ENCODE peak calls at places on chromosomes 11 and 22, in six cellular contexts. J is aorta, V is upper lobe of right lung, N is Panc1, O is hepatocyte, Q is A549. S is an unnamed sample.

GRCh38 chr11:37505406-37505805 is 907.4 kb upstream of the RAG2 start:
- DNase-seq in J (no peak), V (no peak), N (no peak), O (no peak), Q (no peak), S (no peak)

GRCh38 chr11:36376315-36376887 is 80.3 kb downstream of the PRR5L start:
- DNase-seq in J (peak; percentile 82), V (peak; percentile 72), N (no peak), O (peak; percentile 38), Q (peak; percentile 20), S (peak; percentile 54)

GRCh38 chr22:42179616-42180015 is 49.0 kb upstream of the CYP2D6 start:
- DNase-seq in J (no peak), V (no peak), N (no peak), O (no peak), Q (no peak), S (no peak)

GRCh38 chr11:94844031-94844430 is 75.9 kb downstream of the AMOTL1 start:
- DNase-seq in J (no peak), V (no peak), N (no peak), O (no peak), Q (no peak), S (no peak)

GRCh38 chr22:44411226-44412135 is 86.6 kb downstream of the RTL6 start:
- DNase-seq in J (peak; percentile 66), V (peak; percentile 53), N (no peak), O (peak; percentile 56), Q (no peak), S (peak; percentile 35)

GRCh38 chr11:45484326-45484725 is 181.1 kb downstream of the CHST1 start:
- DNase-seq in J (no peak), V (no peak), N (no peak), O (peak; percentile 16), Q (no peak), S (no peak)

GRCh38 chr11:129115652-129116585 is 76.2 kb downstream of the ARHGAP32 start:
- DNase-seq in J (no peak), V (no peak), N (no peak), O (peak; percentile 23), Q (peak; percentile 63), S (no peak)

GRCh38 chr22:19776433-19777031 is 16.0 kb downstream of the TBX1 start:
- DNase-seq in J (no peak), V (no peak), N (no peak), O (no peak), Q (no peak), S (peak; percentile 43)

GRCh38 chr22:40844951-40845350 is 11.5 kb downstream of the ST13 start:
- DNase-seq in J (no peak), V (no peak), N (no peak), O (no peak), Q (no peak), S (no peak)

GRCh38 chr22:17199131-17199731 is 20.0 kb downstream of the ADA2 start:
- DNase-seq in J (no peak), V (no peak), N (no peak), O (peak; percentile 85), Q (no peak), S (no peak)

GRCh38 chr22:28992565-28993326 is 68.9 kb downstream of the C22orf31 start:
- DNase-seq in J (no peak), V (no peak), N (no peak), O (no peak), Q (no peak), S (no peak)

GRCh38 chr22:35399114-35399677 is 744 bp upstream of the MCM5 start:
- DNase-seq in J (no peak), V (no peak), N (no peak), O (no peak), Q (no peak), S (no peak)

GRCh38 chr11:3827434-3828186 is 13.1 kb downstream of the RHOG start:
- DNase-seq in J (no peak), V (no peak), N (no peak), O (no peak), Q (no peak), S (no peak)

GRCh38 chr11:9002920-9003572 is 755 bp downstream of the NRIP3 start:
- DNase-seq in J (no peak), V (no peak), N (no peak), O (no peak), Q (no peak), S (no peak)

GRCh38 chr11:45652781-45653180 is 12.6 kb downstream of the CHST1 start:
- DNase-seq in J (peak; percentile 80), V (peak; percentile 26), N (no peak), O (no peak), Q (no peak), S (peak; percentile 23)

GRCh38 chr11:69892237-69892985 is 73.2 kb upstream of the FGF3 start:
- DNase-seq in J (peak; percentile 54), V (no peak), N (no peak), O (no peak), Q (peak; percentile 37), S (no peak)
- H3K4me3 ChIP-seq in J (no peak overlapping the region), V (no peak overlapping the region), N (no peak overlapping the region), O (no peak overlapping the region), Q (no peak overlapping the region), S (no peak overlapping the region)

GRCh38 chr11:93710239-93710638 is 31.1 kb downstream of the TAF1D start:
- DNase-seq in J (no peak), V (no peak), N (no peak), O (no peak), Q (no peak), S (no peak)
- H3K4me3 ChIP-seq in J (no peak overlapping the region), V (no peak overlapping the region), N (no peak overlapping the region), O (no peak overlapping the region), Q (no peak overlapping the region), S (no peak overlapping the region)

GRCh38 chr11:113876798-113877672 is 1.7 kb upstream of the USP28 start:
- DNase-seq in J (no peak), V (no peak), N (no peak), O (no peak), Q (no peak), S (no peak)
- H3K4me3 ChIP-seq in J (no peak overlapping the region), V (no peak overlapping the region), N (peak overlapping the region; percentile 87), O (no peak overlapping the region), Q (no peak overlapping the region), S (no peak overlapping the region)

DNA sequence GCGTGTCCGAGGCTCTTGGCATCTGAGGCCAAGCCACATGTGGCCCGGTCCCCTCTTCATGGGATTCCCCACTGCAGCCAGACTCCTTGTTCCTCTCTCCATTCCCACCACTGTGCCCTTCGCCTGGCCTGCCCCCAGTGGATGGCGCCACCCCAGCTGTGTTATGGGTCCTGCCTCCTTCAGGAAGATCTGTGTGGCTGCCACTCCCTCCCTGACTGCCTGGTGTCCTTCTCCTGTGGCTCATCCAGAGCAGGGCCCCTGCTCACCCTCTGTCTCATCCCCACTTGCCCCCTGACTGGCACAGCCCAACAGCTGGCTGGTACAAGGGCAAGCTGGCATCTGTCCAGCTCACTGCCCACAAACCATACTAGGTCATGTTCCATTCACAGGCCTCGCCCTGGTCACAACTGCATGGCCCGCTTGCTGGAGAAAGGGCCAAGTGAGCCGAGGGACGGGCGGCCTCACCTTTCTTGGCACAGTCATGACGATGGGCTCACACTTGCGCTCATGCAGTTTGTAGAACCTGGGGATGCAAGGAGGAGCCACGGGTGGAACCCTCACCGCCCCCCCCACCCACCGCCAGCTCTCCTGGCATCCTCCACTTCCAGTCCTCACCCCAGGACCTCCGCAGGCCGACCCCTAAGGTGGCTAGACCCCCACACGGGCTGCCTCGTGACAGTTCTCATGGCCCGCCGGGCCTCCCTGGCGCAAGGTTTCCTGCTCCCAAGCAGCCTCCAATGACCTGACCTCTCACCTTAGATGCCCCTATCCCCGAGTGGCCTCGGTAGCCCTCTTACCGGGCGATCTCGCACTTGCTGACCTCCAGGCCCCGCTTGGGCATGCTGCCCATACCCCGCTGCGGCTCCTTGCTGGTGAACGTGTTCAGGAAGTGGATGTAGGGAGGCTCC is 2.1 kb upstream of the PTPRCAP start:
- DNase-seq in J (peak; percentile 82), V (no peak), N (no peak), O (no peak), Q (peak; percentile 68), S (no peak)
- H3K4me3 ChIP-seq in J (no peak overlapping the region), V (no peak overlapping the region), N (no peak overlapping the region), O (no peak overlapping the region), Q (no peak overlapping the region), S (no peak overlapping the region)

GRCh38 chr22:21000987-21001600 is 824 bp downstream of the THAP7 start:
- DNase-seq in J (no peak), V (no peak), N (no peak), O (no peak), Q (no peak), S (peak; percentile 61)

GRCh38 chr22:21000215-21000986 is 1.5 kb downstream of the THAP7 start:
- DNase-seq in J (no peak), V (no peak), N (no peak), O (no peak), Q (no peak), S (no peak)

GRCh38 chr22:21001601-21002325 is at the start of gene THAP7:
- DNase-seq in J (peak; percentile 100), V (peak; percentile 99), N (peak; percentile 63), O (peak; percentile 98), Q (peak; percentile 92), S (peak; percentile 98)

GRCh38 chr22:20999350-21000214 is 2.3 kb downstream of the THAP7 start:
- DNase-seq in J (no peak), V (no peak), N (no peak), O (no peak), Q (no peak), S (no peak)

DNA sequence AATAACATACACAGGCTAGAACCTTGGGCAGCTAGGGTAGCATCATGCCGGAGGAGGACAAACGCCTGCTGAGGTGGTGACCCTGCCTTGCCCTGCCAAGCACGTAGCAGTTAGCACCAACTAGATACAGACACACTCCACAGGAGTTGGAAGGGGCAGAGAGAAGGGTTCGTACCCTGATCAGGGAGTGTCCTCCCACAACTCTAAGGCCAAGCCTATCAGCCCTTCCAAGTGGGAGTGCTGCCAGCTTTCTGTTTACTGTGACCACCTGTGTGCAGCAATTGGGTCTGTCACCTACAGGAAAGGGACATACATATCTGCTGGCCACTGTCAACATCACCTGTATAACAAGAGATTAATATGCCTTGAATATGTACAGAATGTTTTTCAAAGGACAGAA is 1.9 kb upstream of the THAP7 start:
- DNase-seq in J (no peak), V (no peak), N (no peak), O (no peak), Q (no peak), S (no peak)
- H3K4me3 ChIP-seq in J (no peak overlapping the region), V (no peak overlapping the region), N (no peak overlapping the region), O (no peak overlapping the region), Q (no peak overlapping the region), S (no peak overlapping the region)

GRCh38 chr11:875203-875602 is 32.6 kb downstream of the TSPAN4 start:
- DNase-seq in J (no peak), V (no peak), N (no peak), O (no peak), Q (no peak), S (no peak)
- H3K4me3 ChIP-seq in J (no peak overlapping the region), V (no peak overlapping the region), N (no peak overlapping the region), O (no peak overlapping the region), Q (no peak overlapping the region), S (no peak overlapping the region)

S was measured in right lobe of liver.